ENCODE peak calls at places on chromosomes 5 and 9, in four cellular contexts. I, P, T and N are unnamed samples.

GRCh38 chr9:88722753-88723152 is 187.8 kb downstream of the NXNL2 start:
- DNase-seq in I (no peak), P (no peak), T (no peak), N (no peak)

GRCh38 chr5:175842947-175843793 is 28.2 kb upstream of the CPLX2 start:
- DNase-seq in I (no peak), P (no peak), T (peak), N (no peak)

GRCh38 chr5:1448511-1449011 is 3.3 kb upstream of the SLC6A3 start:
- DNase-seq in I (no peak), P (no peak), T (no peak), N (no peak)

GRCh38 chr5:57009811-57010210 is 57.9 kb upstream of the MIER3 start:
- DNase-seq in I (no peak), P (no peak), T (no peak), N (no peak)

GRCh38 chr5:138032028-138032571 is 779 bp downstream of the FAM13B start:
- DNase-seq in I (peak), P (peak), T (no peak), N (peak)

GRCh38 chr5:539469-540214 is 15.4 kb upstream of the SLC9A3 start:
- DNase-seq in I (no peak), P (no peak), T (no peak), N (peak)

GRCh38 chr9:114153761-114154596 is 1.4 kb upstream of the COL27A1 start:
- DNase-seq in I (no peak), P (no peak), T (peak), N (peak)

GRCh38 chr9:92590386-92590785 is 54.6 kb upstream of the ECM2 start:
- DNase-seq in I (no peak), P (no peak), T (no peak), N (no peak)

GRCh38 chr5:181120311-181120710 is 10.7 kb downstream of the OR2V1 start:
- DNase-seq in I (no peak), P (no peak), T (no peak), N (no peak)

GRCh38 chr5:43543434-43543833 is 13.4 kb downstream of the PAIP1 start:
- DNase-seq in I (no peak), P (no peak), T (no peak), N (no peak)

GRCh38 chr9:99253772-99254431 is 31.8 kb downstream of the SEC61B start:
- DNase-seq in I (peak), P (peak), T (no peak), N (no peak)

GRCh38 chr5:130158036-130158435 is 253.8 kb downstream of the CHSY3 start:
- DNase-seq in I (no peak), P (no peak), T (no peak), N (no peak)

GRCh38 chr9:128393971-128394370 is 22.8 kb downstream of the URM1 start:
- DNase-seq in I (no peak), P (no peak), T (peak), N (no peak)

GRCh38 chr9:108784998-108785397 is 70.8 kb downstream of the ACTL7B start:
- DNase-seq in I (no peak), P (no peak), T (no peak), N (no peak)

GRCh38 chr9:20811872-20812271 is 127.8 kb downstream of the FOCAD start:
- DNase-seq in I (no peak), P (no peak), T (no peak), N (no peak)

GRCh38 chr5:173287086-173287485 is 41.1 kb downstream of the STC2 start:
- DNase-seq in I (no peak), P (no peak), T (no peak), N (no peak)

GRCh38 chr5:176857514-176858273 is 41.5 kb downstream of the HK3 start:
- DNase-seq in I (no peak), P (no peak), T (no peak), N (no peak)

GRCh38 chr9:77291714-77292113 is 114.4 kb downstream of the VPS13A start:
- DNase-seq in I (peak), P (no peak), T (peak), N (no peak)

GRCh38 chr5:58670620-58671019 is 87.7 kb downstream of the RAB3C start:
- DNase-seq in I (no peak), P (no peak), T (no peak), N (no peak)

GRCh38 chr5:127959152-127959764 is 124.3 kb upstream of the SLC12A2 start:
- DNase-seq in I (peak), P (no peak), T (peak), N (no peak)

GRCh38 chr5:172771439-172772111 is 580 bp upstream of the DUSP1 start:
- DNase-seq in I (peak), P (no peak), T (no peak), N (no peak)

GRCh38 chr5:35851282-35851681 is 5.4 kb upstream of the IL7R start:
- DNase-seq in I (no peak), P (no peak), T (no peak), N (no peak)

GRCh38 chr9:124281934-124282351 is 24.2 kb downstream of the NEK6 start:
- DNase-seq in I (no peak), P (no peak), T (peak), N (no peak)

GRCh38 chr5:168773231-168773630 is 194.1 kb upstream of the PANK3 start:
- DNase-seq in I (no peak), P (no peak), T (no peak), N (no peak)

GRCh38 chr9:7436754-7437153 is 362.8 kb downstream of the DMAC1 start:
- DNase-seq in I (no peak), P (no peak), T (no peak), N (no peak)

GRCh38 chr9:7433508-7434292 is 365.9 kb downstream of the DMAC1 start:
- DNase-seq in I (no peak), P (no peak), T (no peak), N (no peak)

GRCh38 chr9:7439355-7439978 is 360.1 kb downstream of the DMAC1 start:
- DNase-seq in I (no peak), P (no peak), T (no peak), N (no peak)
- TF ChIP-seq CBFB in I (no peak), P (no peak), T (no peak), N (no peak)

GRCh38 chr5:134913254-134913653 is 8.3 kb downstream of the PCBD2 start:
- DNase-seq in I (no peak), P (no peak), T (no peak), N (no peak)

GRCh38 chr5:134917070-134917831 is 12.3 kb downstream of the PCBD2 start:
- DNase-seq in I (peak), P (no peak), T (peak), N (peak)

GRCh38 chr5:134906811-134907210 is 1.9 kb downstream of the PCBD2 start:
- DNase-seq in I (no peak), P (no peak), T (no peak), N (no peak)

GRCh38 chr5:134913795-134914194 is 8.9 kb downstream of the PCBD2 start:
- DNase-seq in I (no peak), P (no peak), T (no peak), N (no peak)

GRCh38 chr5:134911285-134912215 is 6.6 kb downstream of the PCBD2 start:
- DNase-seq in I (no peak), P (no peak), T (no peak), N (no peak)
- TF ChIP-seq CBFB in I (no peak), P (no peak), T (no peak), N (no peak)

DNA sequence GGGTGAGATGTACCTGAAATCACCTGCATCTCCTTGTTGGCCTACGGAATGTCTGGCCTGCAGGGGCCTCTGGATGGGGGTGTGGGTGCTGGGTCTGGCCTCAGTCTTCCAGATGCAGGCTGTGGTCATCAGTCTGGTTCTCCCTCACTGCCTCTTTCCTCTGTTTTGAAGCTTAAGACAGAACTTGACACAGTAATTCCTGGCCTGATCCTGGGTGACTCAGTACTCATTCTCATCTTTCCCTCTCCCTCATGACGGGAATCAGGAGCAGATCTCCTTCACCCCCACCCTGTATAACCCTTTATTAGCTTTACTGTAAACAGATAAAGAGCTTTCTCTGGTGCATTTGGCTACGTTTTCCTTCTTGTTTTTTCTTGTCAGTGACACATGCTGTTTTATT is 89.3 kb upstream of the ADAMTS16 start:
- DNase-seq in I (no peak), P (no peak), T (no peak), N (no peak)
- TF ChIP-seq CBFB in I (no peak), P (no peak), T (no peak), N (no peak)

GRCh38 chr9:90546200-90546599 is 96.4 kb downstream of the DIRAS2 start:
- DNase-seq in I (peak), P (no peak), T (peak), N (no peak)
- TF ChIP-seq CBFB in I (no peak), P (no peak), T (no peak), N (no peak)

GRCh38 chr9:27194401-27195091 is 85.5 kb downstream of the TEK start:
- DNase-seq in I (no peak), P (no peak), T (no peak), N (no peak)

GRCh38 chr9:27193886-27194285 is 84.9 kb downstream of the TEK start:
- DNase-seq in I (no peak), P (no peak), T (no peak), N (no peak)

GRCh38 chr9:27189426-27189825 is 80.4 kb downstream of the TEK start:
- DNase-seq in I (no peak), P (no peak), T (no peak), N (no peak)

GRCh38 chr9:27195191-27195590 is 86.2 kb downstream of the TEK start:
- DNase-seq in I (no peak), P (no peak), T (no peak), N (no peak)

DNA sequence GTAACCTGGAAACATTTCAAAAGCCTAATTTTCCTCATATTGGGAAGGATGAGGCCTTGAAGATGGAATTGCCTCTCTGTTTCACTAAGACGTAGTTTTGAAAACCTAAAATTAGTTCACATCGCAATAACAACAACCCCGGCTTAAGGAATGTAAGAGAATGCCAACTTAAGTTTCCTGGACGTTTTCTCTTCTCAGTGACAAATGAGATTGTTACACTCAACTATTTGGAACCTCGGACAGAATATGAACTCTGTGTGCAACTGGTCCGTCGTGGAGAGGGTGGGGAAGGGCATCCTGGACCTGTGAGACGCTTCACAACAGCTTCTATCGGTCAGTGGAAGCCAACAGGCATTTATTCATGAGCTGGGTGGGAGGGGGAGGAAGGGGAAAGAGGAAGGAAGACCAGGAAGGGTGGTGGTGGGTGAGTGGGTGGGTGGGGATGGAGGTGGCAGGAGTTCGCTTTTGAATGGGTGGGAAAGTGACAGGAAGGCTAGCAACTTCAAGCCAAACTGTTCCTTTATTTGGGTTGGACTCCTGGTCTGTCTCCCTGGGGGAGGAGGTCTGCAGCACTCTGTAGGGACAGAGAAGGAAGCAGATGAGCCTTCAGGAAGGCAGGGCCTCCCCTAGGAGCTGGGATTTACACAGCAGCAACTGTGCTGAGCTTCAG is 83.4 kb downstream of the TEK start:
- DNase-seq in I (no peak), P (no peak), T (no peak), N (no peak)
- TF ChIP-seq CBFB in I (no peak), P (no peak), T (no peak), N (no peak)